ENCODE peak calls at places on chromosome 6, in six cellular contexts. P, H, U, N, L and J are unnamed samples.

GRCh38 chr6:22149081-22149480 is 147.8 kb downstream of the PRL start:
- DNase-seq in L (no peak), U (no peak), N (no peak), P (no peak), H (no peak), J (no peak)

GRCh38 chr6:6007311-6008113 is 787 bp upstream of the NRN1 start:
- DNase-seq in N (no peak), H (no peak), U (no peak), L (no peak), P (no peak), J (no peak)

GRCh38 chr6:146902846-146903245 is 301.4 kb upstream of the STXBP5 start:
- DNase-seq in H (no peak), U (no peak), L (no peak), P (no peak), N (no peak), J (no peak)

GRCh38 chr6:166604911-166605310 is 18.4 kb upstream of the RAMACL start:
- DNase-seq in P (no peak), H (no peak), L (no peak), U (no peak), N (no peak), J (no peak)

GRCh38 chr6:15389759-15390723 is 144.2 kb downstream of the JARID2 start:
- DNase-seq in U (no peak), L (no peak), P (no peak), N (no peak), H (no peak), J (no peak)

GRCh38 chr6:87282743-87283142 is 39.6 kb upstream of the SMIM8 start:
- DNase-seq in L (no peak), H (no peak), N (no peak), P (no peak), U (no peak), J (no peak)

GRCh38 chr6:155245871-155246270 is 17.9 kb upstream of the CLDN20 start:
- DNase-seq in P (no peak), H (no peak), N (no peak), L (no peak), U (no peak), J (no peak)

GRCh38 chr6:40097590-40097989 is 163.3 kb upstream of the MOCS1 start:
- DNase-seq in H (no peak), N (no peak), L (no peak), P (no peak), U (no peak), J (no peak)

GRCh38 chr6:108423982-108424695 is 129.3 kb downstream of the AFG1L start:
- DNase-seq in L (no peak), N (no peak), U (no peak), H (no peak), P (no peak), J (no peak)

GRCh38 chr6:156655267-156655918 is 121.8 kb upstream of the ARID1B start:
- DNase-seq in U (no peak), P (no peak), L (no peak), N (no peak), H (no peak), J (no peak)

GRCh38 chr6:88422831-88423230 is 256.7 kb upstream of the CNR1 start:
- DNase-seq in N (no peak), H (no peak), P (no peak), L (no peak), U (no peak), J (no peak)

GRCh38 chr6:125789576-125790402 is 971 bp upstream of the NCOA7 start:
- DNase-seq in N (peak; percentile 44), U (no peak), L (peak; percentile 39), H (peak; percentile 41), P (peak; percentile 64), J (peak; percentile 79)

GRCh38 chr6:33118525-33119123 is 42.8 kb downstream of the HLA-DPB1 start:
- DNase-seq in L (peak; percentile 65), N (no peak), P (no peak), U (no peak), H (no peak), J (no peak)

GRCh38 chr6:106547961-106548453 is 81.3 kb downstream of the RTN4IP1 start:
- DNase-seq in N (no peak), H (no peak), L (no peak), P (no peak), U (no peak), J (no peak)

GRCh38 chr6:164200071-164200470 is 785.6 kb downstream of the QKI start:
- DNase-seq in L (no peak), H (no peak), N (no peak), U (no peak), P (no peak), J (no peak)

GRCh38 chr6:27755768-27756167 is 156.4 kb downstream of the OR2B2 start:
- DNase-seq in U (no peak), L (no peak), P (no peak), N (no peak), H (no peak), J (no peak)

GRCh38 chr6:116536216-116536621 is 9.3 kb downstream of the TRAPPC3L start:
- DNase-seq in L (peak; percentile 54), P (no peak), U (no peak), H (no peak), N (no peak), J (no peak)

DNA sequence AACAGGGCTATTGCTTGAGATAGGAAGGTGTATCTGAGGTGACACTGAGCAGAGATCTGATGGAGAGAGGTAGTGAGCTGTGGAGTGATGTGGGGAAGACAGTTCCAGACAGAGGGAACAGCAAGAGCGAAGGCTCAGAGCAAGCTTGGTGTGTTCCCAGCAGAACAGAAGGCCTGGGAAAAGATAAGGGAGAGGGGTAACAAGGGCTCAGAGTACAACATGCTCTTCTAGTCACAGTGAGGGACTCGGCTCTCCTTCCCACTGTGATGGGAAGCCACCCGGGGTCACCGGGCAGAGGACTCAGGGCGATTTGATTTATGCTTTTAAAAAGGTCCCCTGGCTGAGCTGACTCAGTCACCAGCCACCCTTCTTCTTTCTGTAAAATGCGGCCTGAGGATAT is 33.7 kb downstream of the CAP2 start:
- DNase-seq in U (no peak), N (no peak), P (no peak), H (no peak), L (no peak), J (no peak)
- H3K36me3 ChIP-seq in U (no peaks in the 10 kb centered on the region), N (no peaks in the 10 kb centered on the region), P (no peaks in the 10 kb centered on the region), H (no peaks in the 10 kb centered on the region), L (no peaks in the 10 kb centered on the region), J (peaks cover 4% of the 10 kb centered on the region)

GRCh38 chr6:169221264-169221663 is 32.4 kb downstream of the THBS2 start:
- DNase-seq in N (no peak), U (no peak), L (no peak), P (no peak), H (no peak), J (no peak)

GRCh38 chr6:169223006-169223405 is 30.6 kb downstream of the THBS2 start:
- DNase-seq in U (no peak), L (no peak), N (no peak), H (peak; percentile 13), P (no peak), J (peak; percentile 65)

GRCh38 chr6:169217972-169218371 is 35.7 kb downstream of the THBS2 start:
- DNase-seq in L (no peak), N (no peak), H (no peak), P (no peak), U (no peak), J (no peak)

GRCh38 chr6:169222126-169222525 is 31.5 kb downstream of the THBS2 start:
- DNase-seq in H (no peak), U (no peak), L (no peak), P (no peak), N (no peak), J (peak; percentile 48)

GRCh38 chr6:169220068-169220964 is 33.3 kb downstream of the THBS2 start:
- DNase-seq in L (no peak), H (no peak), N (peak; percentile 20), U (no peak), P (no peak), J (peak; percentile 71)
- H3K36me3 ChIP-seq in L (no peaks in the 10 kb centered on the region), H (no peaks in the 10 kb centered on the region), N (no peaks in the 10 kb centered on the region), U (no peaks in the 10 kb centered on the region), P (no peaks in the 10 kb centered on the region), J (peaks cover 6% of the 10 kb centered on the region)

GRCh38 chr6:161131367-161131766 is 139.8 kb downstream of the MAP3K4 start:
- DNase-seq in L (no peak), P (no peak), N (no peak), H (no peak), U (no peak), J (no peak)

GRCh38 chr6:161134550-161135298 is 139.1 kb downstream of the AGPAT4 start:
- DNase-seq in L (no peak), N (no peak), H (no peak), U (no peak), P (no peak), J (no peak)

GRCh38 chr6:161130606-161131005 is 139.0 kb downstream of the MAP3K4 start:
- DNase-seq in H (no peak), P (no peak), N (no peak), L (no peak), U (no peak), J (no peak)

GRCh38 chr6:161133973-161134372 is 139.9 kb downstream of the AGPAT4 start:
- DNase-seq in U (no peak), P (no peak), H (no peak), N (no peak), L (no peak), J (no peak)

DNA sequence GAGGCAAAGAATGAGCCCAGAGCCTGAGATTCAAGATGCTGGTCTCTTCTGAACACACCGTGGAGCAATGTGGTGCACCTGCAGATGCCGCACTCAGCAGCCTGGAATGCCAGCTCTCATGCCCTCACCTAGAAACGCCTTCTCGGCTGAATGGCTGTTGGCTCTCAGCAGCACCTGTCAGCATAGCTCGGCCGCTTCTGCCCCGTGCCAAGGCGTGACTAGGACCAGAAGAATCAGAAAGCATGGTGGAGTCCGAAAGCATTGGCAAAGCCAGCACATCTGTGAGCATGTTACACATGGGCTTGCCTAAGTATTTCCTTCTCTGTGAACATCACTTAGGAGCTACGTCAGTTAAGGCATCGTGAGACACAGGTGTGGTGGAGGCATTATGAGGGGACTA is 140.8 kb downstream of the MAP3K4 start:
- DNase-seq in N (no peak), P (no peak), L (no peak), H (no peak), U (no peak), J (no peak)
- H3K36me3 ChIP-seq in N (no peaks in the 10 kb centered on the region), P (peaks cover 30% of the 10 kb centered on the region), L (no peaks in the 10 kb centered on the region), H (no peaks in the 10 kb centered on the region), U (no peaks in the 10 kb centered on the region), J (peaks cover 3% of the 10 kb centered on the region)

DNA sequence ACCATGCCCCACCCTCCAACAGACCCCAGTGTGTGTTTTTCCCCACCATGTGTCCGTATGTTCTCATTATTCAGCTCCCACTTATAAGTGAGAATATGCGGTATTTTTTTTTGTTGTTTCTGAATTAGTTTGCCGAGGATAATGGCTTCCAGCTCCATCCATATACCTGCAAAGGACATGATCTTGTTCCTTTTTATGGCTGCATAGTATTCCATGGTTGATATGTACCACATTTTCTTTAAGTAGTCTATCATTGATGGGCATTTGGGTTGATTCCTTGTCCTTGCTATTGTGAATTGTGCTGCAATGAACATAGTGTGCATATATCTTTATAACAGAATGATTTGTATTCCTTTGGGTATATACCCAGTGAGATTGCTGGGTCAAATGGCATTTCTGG is 176.9 kb downstream of the UTRN start:
- DNase-seq in H (no peak), U (no peak), P (no peak), N (no peak), L (no peak), J (no peak)
- H3K36me3 ChIP-seq in H (peaks cover 8% of the 10 kb centered on the region), U (peaks cover 4% of the 10 kb centered on the region), P (peaks cover 94% of the 10 kb centered on the region), N (peaks cover 26% of the 10 kb centered on the region), L (peaks cover 50% of the 10 kb centered on the region), J (peaks cover 11% of the 10 kb centered on the region)